ENCODE peak calls at places on chromosomes 12 and 14, in four cellular contexts. V, K, J and D are unnamed samples.
A peak's percentile ranks its signal among the peaks of the same experiment; 100 is the strongest.

GRCh38 chr12:91267039-91267438 is 84.4 kb upstream of the DCN start:
- DNase-seq in V (no peak), K (no peak), J (no peak), D (no peak)

GRCh38 chr12:50924439-50925341 is 27.7 kb upstream of the HIGD1C start:
- DNase-seq in V (no peak), K (peak; percentile 98), J (peak; percentile 89), D (peak; percentile 98)

GRCh38 chr12:27233814-27234213 is 10.3 kb upstream of the STK38L start:
- DNase-seq in V (no peak), K (no peak), J (no peak), D (no peak)

GRCh38 chr14:84237881-84238280 is 1292.1 kb upstream of the FLRT2 start:
- DNase-seq in V (no peak), K (peak; percentile 8), J (no peak), D (no peak)

GRCh38 chr12:96212456-96213375 is 18.5 kb downstream of the ELK3 start:
- DNase-seq in V (no peak), K (no peak), J (no peak), D (no peak)

GRCh38 chr12:40620564-40621019 is 71.6 kb upstream of the CNTN1 start:
- DNase-seq in V (no peak), K (no peak), J (no peak), D (no peak)

GRCh38 chr12:94263011-94263786 is 114.8 kb downstream of the PLXNC1 start:
- DNase-seq in V (no peak), K (no peak), J (peak; percentile 36), D (no peak)

GRCh38 chr14:31025335-31026075 is at the start of gene AP4S1:
- DNase-seq in V (peak; percentile 25), K (peak; percentile 19), J (no peak), D (peak; percentile 27)

GRCh38 chr12:99154264-99154982 is 493.1 kb upstream of the GARIN6 start:
- DNase-seq in V (no peak), K (peak; percentile 39), J (no peak), D (peak; percentile 22)

GRCh38 chr12:32270818-32271710 is 128.3 kb upstream of the FGD4 start:
- DNase-seq in V (no peak), K (peak; percentile 33), J (no peak), D (peak; percentile 36)

GRCh38 chr14:34507459-34507858 is 32.0 kb downstream of the EAPP start:
- DNase-seq in V (no peak), K (no peak), J (no peak), D (no peak)

GRCh38 chr12:49355913-49356312 is 9.2 kb downstream of the DNAJC22 start:
- DNase-seq in V (no peak), K (no peak), J (no peak), D (no peak)

GRCh38 chr12:10753066-10753465 is 29.9 kb upstream of the YBX3 start:
- DNase-seq in V (no peak), K (peak; percentile 43), J (no peak), D (peak; percentile 45)

GRCh38 chr12:55642275-55643068 is 5.8 kb downstream of the OR10P1 start:
- DNase-seq in V (no peak), K (no peak), J (no peak), D (no peak)

GRCh38 chr12:91722072-91722471 is 423.6 kb downstream of the BTG1 start:
- DNase-seq in V (no peak), K (no peak), J (no peak), D (no peak)

DNA sequence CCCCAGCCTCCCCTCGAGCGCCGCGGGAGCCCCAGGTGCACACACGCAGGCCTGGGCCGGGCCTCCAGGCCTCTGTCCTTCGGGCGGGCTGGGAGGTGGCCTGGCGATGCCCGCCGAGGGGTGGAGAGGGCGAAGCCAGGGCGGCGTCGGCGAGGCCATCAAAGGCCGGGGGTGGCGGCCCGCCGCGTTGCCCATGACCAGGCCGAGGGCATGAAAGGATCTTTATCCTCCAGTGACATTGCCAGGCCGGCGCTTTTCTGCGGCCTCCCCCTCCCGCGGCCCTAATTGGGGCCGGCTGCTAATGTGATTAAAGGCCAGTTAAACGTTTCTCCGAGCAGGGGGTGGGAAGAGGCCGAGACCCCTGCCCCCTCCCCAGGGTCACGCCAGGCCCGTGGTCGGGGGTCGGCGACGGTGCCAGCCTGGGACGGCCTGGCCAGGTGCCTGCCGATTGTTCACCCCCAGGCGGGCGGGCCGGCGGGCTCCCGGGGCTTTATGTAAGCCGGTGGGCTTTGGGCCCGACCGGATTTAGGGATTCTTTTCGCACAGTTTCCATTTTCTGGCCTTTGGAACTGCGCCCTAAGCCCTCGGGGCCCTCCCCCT is 103.3 kb upstream of the DIO3 start:
- DNase-seq in V (no peak), K (no peak), J (no peak), D (no peak)
- H3K4me3 ChIP-seq in V (no peak overlapping the region), K (no peak overlapping the region), J (no peak overlapping the region), D (no peak overlapping the region)

GRCh38 chr14:99744199-99744872 is 48.9 kb upstream of the EML1 start:
- DNase-seq in V (no peak), K (peak; percentile 45), J (no peak), D (peak; percentile 74)
- H3K4me3 ChIP-seq in V (no peak overlapping the region), K (no peak overlapping the region), J (no peak overlapping the region), D (no peak overlapping the region)

DNA sequence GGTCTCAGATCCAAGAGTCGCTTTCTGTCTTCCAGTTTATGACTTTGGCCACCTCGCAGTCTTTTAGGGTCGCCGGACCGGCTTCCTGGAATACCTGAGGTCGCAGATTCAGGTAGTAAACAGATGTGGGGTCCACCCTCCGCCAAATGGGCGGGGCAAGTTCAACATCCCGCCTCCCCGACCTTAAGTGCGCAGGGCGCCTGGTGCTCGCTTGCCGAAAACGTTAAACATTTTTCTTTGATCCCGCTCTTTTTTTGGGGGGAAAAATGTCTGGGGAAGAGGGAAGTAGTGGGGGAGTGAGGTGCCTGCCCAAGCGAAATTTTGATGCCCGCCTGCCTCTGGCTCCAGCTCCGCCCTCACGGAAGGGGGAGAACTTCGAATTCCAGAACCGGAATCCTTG is 73.9 kb upstream of the TBX5 start:
- DNase-seq in V (no peak), K (no peak), J (no peak), D (no peak)
- H3K4me3 ChIP-seq in V (peak overlapping the region; percentile 27), K (peak overlapping the region; percentile 64), J (no peak overlapping the region), D (peak overlapping the region; percentile 20)

GRCh38 chr14:64439141-64439540 is 26.2 kb upstream of the AKAP5 start:
- DNase-seq in V (no peak), K (no peak), J (no peak), D (no peak)
- H3K4me3 ChIP-seq in V (no peak overlapping the region), K (no peak overlapping the region), J (no peak overlapping the region), D (no peak overlapping the region)

GRCh38 chr14:75259510-75259855 is 19.1 kb upstream of the FOS start:
- DNase-seq in V (peak; percentile 42), K (no peak), J (no peak), D (peak; percentile 79)
- H3K4me3 ChIP-seq in V (peak overlapping the region; percentile 37), K (peak overlapping the region; percentile 46), J (peak overlapping the region; percentile 48), D (peak overlapping the region; percentile 44)

GRCh38 chr14:71372411-71372838 is 465.2 kb downstream of the PCNX1 start:
- DNase-seq in V (no peak), K (peak; percentile 84), J (no peak), D (peak; percentile 85)
- H3K4me3 ChIP-seq in V (no peak overlapping the region), K (no peak overlapping the region), J (no peak overlapping the region), D (no peak overlapping the region)

DNA sequence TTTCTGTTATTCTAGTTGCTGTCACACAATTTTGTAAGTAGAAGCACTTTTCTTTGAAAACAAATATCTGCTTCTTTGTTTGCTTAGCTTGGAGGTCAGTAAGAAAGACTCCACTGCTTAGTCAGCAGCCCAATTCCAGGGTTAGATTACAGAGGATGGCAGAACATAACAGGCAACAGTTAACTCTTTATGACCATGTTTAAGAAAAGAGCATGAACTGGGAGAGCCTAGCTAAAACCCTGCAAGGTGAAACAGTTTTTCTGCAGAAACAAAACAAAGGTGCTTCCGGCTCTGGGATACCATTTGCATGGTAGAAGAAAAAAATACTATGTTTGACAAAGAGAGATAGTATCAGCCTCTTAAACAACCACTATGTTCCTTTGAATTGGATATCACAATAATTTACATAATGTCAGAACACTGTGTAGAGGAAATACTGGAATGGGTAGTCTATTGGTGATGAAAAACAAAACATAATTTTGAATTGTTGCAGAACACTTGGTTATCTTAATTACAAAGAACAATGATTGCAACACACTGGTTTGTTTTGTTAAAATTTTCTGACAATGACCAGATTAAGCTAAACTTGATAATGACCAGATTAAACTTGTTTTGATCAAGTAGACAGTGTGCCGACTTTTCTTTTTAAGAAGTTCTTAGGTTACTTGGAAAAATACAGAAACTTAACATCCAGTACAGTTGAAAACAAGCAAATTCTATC is 22.4 kb upstream of the PPM1H start:
- DNase-seq in V (no peak), K (peak; percentile 8), J (no peak), D (peak; percentile 63)
- H3K4me3 ChIP-seq in V (no peak overlapping the region), K (no peak overlapping the region), J (no peak overlapping the region), D (no peak overlapping the region)